ENCODE peak calls at places on chromosomes 2 and 18, in five cellular contexts. One of them, this sample, is unnamed.

GRCh38 chr2:67645280-67646255 is 248.4 kb downstream of the ETAA1 start:
- DNase-seq in H1: no peak
- DNase-seq in HepG2: no peak
- DNase-seq in K562: no peak
- DNase-seq in GM12878: no peak
- DNase-seq in this sample: no peak

GRCh38 chr2:232576995-232577394 is 26.5 kb downstream of the EIF4E2 start:
- DNase-seq in K562: no peak
- DNase-seq in HepG2: no peak
- DNase-seq in GM12878: no peak
- DNase-seq in H1: no peak
- DNase-seq in this sample: no peak

GRCh38 chr2:134119117-134119671 is 134.7 kb upstream of the MGAT5 start:
- DNase-seq in K562: no peak
- DNase-seq in H1: no peak
- DNase-seq in GM12878: peak; percentile 50
- DNase-seq in HepG2: no peak
- DNase-seq in this sample: no peak

GRCh38 chr2:182587831-182588230 is 128.2 kb upstream of the DNAJC10 start:
- DNase-seq in GM12878: no peak
- DNase-seq in H1: no peak
- DNase-seq in K562: no peak
- DNase-seq in HepG2: no peak
- DNase-seq in this sample: no peak

GRCh38 chr2:207748993-207749392 is 20.7 kb downstream of the FZD5 start:
- DNase-seq in HepG2: no peak
- DNase-seq in K562: no peak
- DNase-seq in H1: no peak
- DNase-seq in GM12878: no peak
- DNase-seq in this sample: no peak

GRCh38 chr18:56812674-56813073 is 161.5 kb downstream of the WDR7 start:
- DNase-seq in K562: no peak
- DNase-seq in HepG2: no peak
- DNase-seq in GM12878: no peak
- DNase-seq in H1: no peak
- DNase-seq in this sample: no peak

GRCh38 chr2:227881866-227882517 is 10.6 kb downstream of the DAW1 start:
- DNase-seq in H1: no peak
- DNase-seq in GM12878: no peak
- DNase-seq in K562: no peak
- DNase-seq in HepG2: no peak
- DNase-seq in this sample: no peak

GRCh38 chr2:676647-677055 is 555 bp downstream of the TMEM18 start:
- DNase-seq in GM12878: peak; percentile 91
- DNase-seq in K562: peak; percentile 96
- DNase-seq in HepG2: peak; percentile 95
- DNase-seq in H1: no peak
- DNase-seq in this sample: peak; percentile 93

GRCh38 chr2:10654069-10654468 is 35.7 kb downstream of the NOL10 start:
- DNase-seq in GM12878: no peak
- DNase-seq in H1: no peak
- DNase-seq in K562: no peak
- DNase-seq in HepG2: no peak
- DNase-seq in this sample: peak; percentile 76

GRCh38 chr2:61905372-61906186 is at the start of gene COMMD1:
- DNase-seq in GM12878: peak; percentile 28
- DNase-seq in HepG2: peak; percentile 67
- DNase-seq in K562: peak; percentile 39
- DNase-seq in H1: peak; percentile 86
- DNase-seq in this sample: no peak

GRCh38 chr2:222813177-222813843 is 47.5 kb upstream of the ACSL3 start:
- DNase-seq in HepG2: no peak
- DNase-seq in GM12878: peak; percentile 79
- DNase-seq in K562: no peak
- DNase-seq in H1: no peak
- DNase-seq in this sample: no peak

GRCh38 chr2:84846732-84847131 is 34.2 kb downstream of the TRABD2A start:
- DNase-seq in GM12878: no peak
- DNase-seq in HepG2: no peak
- DNase-seq in H1: no peak
- DNase-seq in K562: no peak
- DNase-seq in this sample: no peak

GRCh38 chr2:197311521-197312033 is 997 bp upstream of the ANKRD44 start:
- DNase-seq in K562: no peak
- DNase-seq in H1: no peak
- DNase-seq in HepG2: peak; percentile 15
- DNase-seq in GM12878: no peak
- DNase-seq in this sample: no peak

GRCh38 chr2:72815655-72816268 is 10.1 kb downstream of the EXOC6B start:
- DNase-seq in H1: peak; percentile 58
- DNase-seq in HepG2: peak; percentile 83
- DNase-seq in K562: no peak
- DNase-seq in GM12878: no peak
- DNase-seq in this sample: no peak

GRCh38 chr2:43592443-43592842 is 3.4 kb downstream of the THADA start:
- DNase-seq in K562: no peak
- DNase-seq in HepG2: no peak
- DNase-seq in H1: no peak
- DNase-seq in GM12878: no peak
- DNase-seq in this sample: no peak
- TF ChIP-seq YY1 in K562: no peak
- TF ChIP-seq YY1 in HepG2: no peak
- TF ChIP-seq YY1 in H1: no peak
- TF ChIP-seq YY1 in GM12878: no peak
- TF ChIP-seq YY1 in this sample: no peak

DNA sequence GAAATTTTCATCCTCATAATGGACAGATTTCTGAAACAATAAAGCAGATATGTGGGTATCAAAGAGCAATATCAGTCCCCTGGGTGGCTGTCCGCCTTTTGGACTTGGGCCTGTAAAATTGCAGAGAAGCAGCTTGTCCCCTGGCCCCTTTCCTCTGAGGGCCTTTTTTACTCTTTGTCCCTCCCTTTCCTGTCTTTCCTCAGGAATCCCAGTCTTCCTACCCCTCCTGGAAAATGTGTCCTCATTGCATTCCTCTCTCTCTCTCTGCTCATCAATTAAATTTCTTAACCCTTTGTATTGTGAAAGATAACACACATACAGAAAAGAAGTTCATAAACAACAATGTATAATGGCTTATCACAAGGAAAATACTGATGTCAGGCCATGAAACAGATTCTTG is 3.0 kb upstream of the GRB14 start:
- DNase-seq in GM12878: no peak
- DNase-seq in H1: no peak
- DNase-seq in K562: no peak
- DNase-seq in HepG2: no peak
- DNase-seq in this sample: no peak
- TF ChIP-seq ATF3 in GM12878: no peak
- TF ChIP-seq ATF3 in H1: no peak
- TF ChIP-seq ATF3 in K562: no peak
- TF ChIP-seq ATF3 in HepG2: no peak
- TF ChIP-seq ATF3 in this sample: no peak

GRCh38 chr2:43224131-43224570 is 2.3 kb downstream of the ZFP36L2 start:
- DNase-seq in H1: peak; percentile 81
- DNase-seq in GM12878: no peak
- DNase-seq in HepG2: peak; percentile 71
- DNase-seq in K562: no peak
- DNase-seq in this sample: no peak
- H2AFZ ChIP-seq in H1: no peak overlapping the region
- H2AFZ ChIP-seq in GM12878: no peak overlapping the region
- H2AFZ ChIP-seq in HepG2: no peak overlapping the region
- H2AFZ ChIP-seq in K562: no peak overlapping the region
- H2AFZ ChIP-seq in this sample: no peak overlapping the region

GRCh38 chr2:191835539-191836350 is 11.1 kb downstream of the CAVIN2 start:
- DNase-seq in HepG2: no peak
- DNase-seq in K562: peak; percentile 67
- DNase-seq in GM12878: no peak
- DNase-seq in H1: peak; percentile 69
- DNase-seq in this sample: no peak
- TF ChIP-seq YY1 in HepG2: no peak
- TF ChIP-seq YY1 in K562: no peak
- TF ChIP-seq YY1 in GM12878: no peak
- TF ChIP-seq YY1 in H1: no peak
- TF ChIP-seq YY1 in this sample: no peak

DNA sequence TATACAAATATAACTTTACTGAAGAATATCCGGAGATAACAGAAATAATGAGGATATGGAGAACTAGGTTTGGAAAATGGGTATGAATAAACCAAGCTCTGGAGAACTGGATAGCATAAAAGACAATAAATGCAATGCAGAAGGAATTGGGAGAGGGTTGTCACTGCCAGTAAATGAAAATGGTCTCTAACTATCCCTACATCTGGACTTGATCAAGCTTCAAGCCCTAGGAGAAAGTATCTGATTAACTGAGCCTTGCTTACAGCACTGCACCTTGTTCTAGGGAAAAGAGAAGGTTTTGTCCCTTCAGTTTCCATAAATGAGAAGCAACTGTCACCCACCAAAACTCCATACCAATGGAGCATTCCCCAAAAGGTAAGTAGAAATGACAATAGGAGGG is 514.6 kb upstream of the ZEB2 start:
- DNase-seq in K562: no peak
- DNase-seq in HepG2: no peak
- DNase-seq in H1: no peak
- DNase-seq in GM12878: no peak
- DNase-seq in this sample: no peak
- TF ChIP-seq ATF3 in K562: no peak
- TF ChIP-seq ATF3 in HepG2: no peak
- TF ChIP-seq ATF3 in H1: no peak
- TF ChIP-seq ATF3 in GM12878: no peak
- TF ChIP-seq ATF3 in this sample: no peak

DNA sequence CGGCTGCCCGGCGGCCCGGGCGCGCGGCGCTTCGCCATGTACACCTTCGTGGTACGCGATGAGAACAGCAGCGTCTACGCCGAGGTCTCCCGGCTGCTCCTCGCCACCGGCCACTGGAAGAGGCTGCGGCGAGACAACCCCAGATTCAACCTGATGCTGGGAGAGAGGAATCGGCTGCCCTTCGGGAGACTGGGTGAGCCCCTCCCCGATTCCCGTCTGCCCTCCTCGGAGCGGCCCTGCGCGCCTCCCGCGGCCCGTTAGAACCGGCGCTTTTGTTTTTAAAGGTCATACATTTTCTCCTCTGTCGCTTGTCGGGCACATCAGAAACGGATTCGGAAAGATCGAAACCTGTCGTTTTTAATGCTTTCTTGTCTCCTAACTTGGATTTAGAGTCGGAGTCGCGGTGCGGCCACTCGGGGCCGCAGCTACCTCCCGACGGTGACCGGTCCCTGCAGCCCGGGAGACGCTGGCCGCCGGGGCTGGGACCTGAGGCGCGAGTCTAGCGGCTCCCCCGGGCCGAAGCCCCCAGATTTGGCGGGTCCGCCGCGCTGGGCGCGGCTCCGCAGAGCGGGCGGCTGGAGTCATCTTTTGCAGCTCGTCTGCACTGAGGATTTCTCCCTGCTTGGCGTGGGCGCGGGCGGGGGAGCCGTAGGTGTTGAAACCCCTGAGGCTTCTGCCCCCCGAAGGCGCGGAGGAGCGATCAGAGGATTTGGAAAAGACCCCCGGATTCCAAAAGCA is 522 bp downstream of the TTL start:
- DNase-seq in GM12878: no peak
- DNase-seq in K562: peak; percentile 48
- DNase-seq in H1: peak; percentile 64
- DNase-seq in HepG2: peak; percentile 25
- DNase-seq in this sample: no peak
- H2AFZ ChIP-seq in GM12878: peak overlapping the region; percentile 80
- H2AFZ ChIP-seq in K562: peak overlapping the region; percentile 73
- H2AFZ ChIP-seq in H1: peak overlapping the region; percentile 69
- H2AFZ ChIP-seq in HepG2: peak overlapping the region; percentile 32
- H2AFZ ChIP-seq in this sample: no peak overlapping the region